ENCODE peak calls at places on chromosomes 6 and 20, in five cellular contexts. V, W, Q, G and N are unnamed samples.

GRCh38 chr6:2565499-2565898 is 185.2 kb downstream of the MYLK4 start:
- DNase-seq in V (no peak), G (no peak), W (no peak), Q (no peak), N (no peak)

GRCh38 chr20:60993647-60994046 is 258.4 kb upstream of the CDH4 start:
- DNase-seq in G (no peak), Q (no peak), V (no peak), W (no peak), N (no peak)

GRCh38 chr6:74091133-74091793 is 395.3 kb downstream of the CD109 start:
- DNase-seq in Q (no peak), W (no peak), G (peak; percentile 35), V (peak; percentile 69), N (peak; percentile 16)

GRCh38 chr6:95185874-95186273 is 391.5 kb upstream of the MANEA start:
- DNase-seq in W (no peak), V (no peak), G (no peak), Q (no peak), N (no peak)

GRCh38 chr20:52103469-52103910 is 88.1 kb downstream of the ZFP64 start:
- DNase-seq in V (no peak), W (no peak), G (no peak), Q (no peak), N (no peak)

GRCh38 chr6:152094992-152095592 is 287.6 kb downstream of the ESR1 start:
- DNase-seq in V (peak; percentile 99), W (peak; percentile 98), Q (no peak), G (no peak), N (peak; percentile 99)

GRCh38 chr20:57476641-57477461 is 48.1 kb downstream of the CTCFL start:
- DNase-seq in Q (no peak), W (no peak), V (no peak), G (no peak), N (no peak)

GRCh38 chr6:11056871-11057270 is 12.8 kb upstream of the ELOVL2 start:
- DNase-seq in Q (no peak), G (no peak), W (no peak), V (no peak), N (no peak)

GRCh38 chr20:58224097-58224496 is 4.4 kb downstream of the ANKRD60 start:
- DNase-seq in Q (no peak), V (no peak), W (no peak), G (no peak), N (no peak)

GRCh38 chr6:25499851-25500250 is 152.2 kb upstream of the SCGN start:
- DNase-seq in Q (no peak), W (no peak), V (no peak), G (no peak), N (no peak)

GRCh38 chr6:169378620-169379381 is 125.2 kb upstream of the THBS2 start:
- DNase-seq in W (no peak), Q (no peak), G (no peak), V (no peak), N (no peak)

GRCh38 chr6:73579389-73579788 is 58.6 kb upstream of the EEF1A1 start:
- DNase-seq in V (no peak), G (no peak), Q (no peak), W (no peak), N (no peak)

GRCh38 chr6:125974214-125974866 is 12.0 kb upstream of the TRMT11 start:
- DNase-seq in G (peak; percentile 86), V (peak; percentile 86), Q (peak; percentile 28), W (no peak), N (no peak)

GRCh38 chr20:45340236-45340847 is 7.9 kb downstream of the SDC4 start:
- DNase-seq in G (peak; percentile 75), Q (no peak), W (no peak), V (no peak), N (no peak)

GRCh38 chr6:99458319-99458718 is 33.2 kb upstream of the PNISR start:
- DNase-seq in V (peak; percentile 27), G (no peak), Q (no peak), W (no peak), N (no peak)